ENCODE peak calls at places on chromosomes 2 and 18, in five cellular contexts. X is Daoy, O is ureter, M is T1000, L is hypothalamus. B is an unnamed sample.

GRCh38 chr18:32418148-32418547 is 52.5 kb downstream of the GAREM1 start:
- DNase-seq in X (no peak), L (no peak), M (no peak), O (no peak), B (no peak)

GRCh38 chr2:100244881-100245605 is 77.3 kb downstream of the LONRF2 start:
- DNase-seq in L (no peak), M (no peak), O (no peak), X (no peak), B (no peak)

GRCh38 chr2:239772721-239773120 is 252.4 kb downstream of the NDUFA10 start:
- DNase-seq in M (no peak), X (no peak), L (no peak), O (peak; percentile 17), B (no peak)

GRCh38 chr2:224545884-224546644 is 39.1 kb downstream of the CUL3 start:
- DNase-seq in M (no peak), L (no peak), O (no peak), X (no peak), B (no peak)

GRCh38 chr2:121076885-121077549 is 208.0 kb downstream of the TFCP2L1 start:
- DNase-seq in X (peak; percentile 79), O (peak; percentile 67), M (peak; percentile 67), L (no peak), B (no peak)

GRCh38 chr2:227058888-227059399 is 105.1 kb downstream of the COL4A4 start:
- DNase-seq in O (no peak), M (no peak), X (no peak), L (no peak), B (no peak)

GRCh38 chr2:127514485-127514884 is 11.8 kb downstream of the IWS1 start:
- DNase-seq in O (no peak), L (peak; percentile 19), M (no peak), X (no peak), B (peak; percentile 28)

GRCh38 chr2:77161009-77161408 is 361.2 kb downstream of the LRRTM4 start:
- DNase-seq in O (no peak), X (peak; percentile 71), L (no peak), M (peak; percentile 1), B (no peak)

GRCh38 chr2:64212346-64212745 is 68.1 kb upstream of the PELI1 start:
- DNase-seq in M (no peak), X (peak; percentile 80), L (no peak), O (no peak), B (no peak)

GRCh38 chr2:144452169-144453038 is 67.5 kb downstream of the ZEB2 start:
- DNase-seq in M (no peak), O (no peak), L (no peak), X (no peak), B (no peak)

GRCh38 chr2:234632527-234633391 is 135.9 kb upstream of the ARL4C start:
- DNase-seq in L (no peak), O (no peak), M (peak; percentile 29), X (peak; percentile 82), B (no peak)

GRCh38 chr2:204026294-204026693 is 89.7 kb downstream of the ICOS start:
- DNase-seq in M (no peak), L (no peak), X (no peak), O (no peak), B (no peak)

GRCh38 chr2:71673402-71673795 is 220.0 kb downstream of the DYSF start:
- DNase-seq in X (no peak), O (peak; percentile 35), M (no peak), L (no peak), B (no peak)

GRCh38 chr2:146414456-146414855 is 1430.4 kb upstream of the ACVR2A start:
- DNase-seq in L (no peak), M (no peak), O (no peak), X (no peak), B (no peak)

GRCh38 chr2:205274801-205275200 is 407.5 kb upstream of the NRP2 start:
- DNase-seq in L (no peak), X (no peak), O (no peak), M (no peak), B (no peak)

GRCh38 chr2:159516241-159516758 is 100.0 kb downstream of the BAZ2B start:
- DNase-seq in L (no peak), M (no peak), X (no peak), O (no peak), B (no peak)

GRCh38 chr2:172438741-172439508 is 11.5 kb downstream of the ITGA6 start:
- DNase-seq in O (no peak), L (no peak), X (peak; percentile 81), M (no peak), B (no peak)

GRCh38 chr2:108829916-108830315 is 43.3 kb downstream of the CCDC138 start:
- DNase-seq in M (no peak), O (no peak), X (no peak), L (no peak), B (no peak)

GRCh38 chr2:28567076-28567471 is 71.2 kb downstream of the PLB1 start:
- DNase-seq in X (peak; percentile 28), M (no peak), L (no peak), O (no peak), B (peak; percentile 60)

GRCh38 chr2:97661927-97662326 is 1.9 kb downstream of the ACTR1B start:
- DNase-seq in O (no peak), X (no peak), L (no peak), M (no peak), B (no peak)

GRCh38 chr18:78241535-78242306 is 737.9 kb upstream of the SALL3 start:
- DNase-seq in X (peak; percentile 30), M (no peak), L (no peak), O (no peak), B (no peak)

GRCh38 chr2:154836622-154837021 is 138.1 kb downstream of the KCNJ3 start:
- DNase-seq in L (no peak), X (no peak), O (no peak), M (no peak), B (no peak)

GRCh38 chr2:102297891-102298290 is 13.5 kb upstream of the IL1RL1 start:
- DNase-seq in X (no peak), O (no peak), L (no peak), M (no peak), B (no peak)

GRCh38 chr2:12006841-12007240 is 260.4 kb downstream of the LPIN1 start:
- DNase-seq in X (peak; percentile 61), O (no peak), L (no peak), M (no peak), B (no peak)

GRCh38 chr2:98188351-98189046 is 101.5 kb downstream of the VWA3B start:
- DNase-seq in L (no peak), X (no peak), O (no peak), M (no peak), B (no peak)

GRCh38 chr2:120773186-120773800 is 37.6 kb downstream of the GLI2 start:
- DNase-seq in L (no peak), O (no peak), X (no peak), M (no peak), B (no peak)

B was measured in occipital lobe.